ENCODE peak calls at places on chromosome 14, in eight cellular contexts. E is WTC11, L is cardiac muscle cell, Z is A549, N is BJ, T is bronchial epithelial cell, A is heart right ventricle, Y is neural crest cell. D is an unnamed sample.

GRCh38 chr14:66804141-66804540 is 296.2 kb downstream of the GPHN start:
- DNase-seq in N (no peak), T (no peak), Z (no peak), E (no peak), Y (no peak), L (no peak), A (no peak), D (no peak)

GRCh38 chr14:78152246-78153068 is 17.7 kb upstream of the NRXN3 start:
- DNase-seq in Y (no peak), T (peak), Z (no peak), E (no peak), N (no peak), A (no peak), L (no peak), D (no peak)

GRCh38 chr14:102541771-102542170 is 32.2 kb upstream of the ANKRD9 start:
- DNase-seq in T (no peak), N (no peak), E (no peak), Z (no peak), A (no peak), Y (no peak), L (no peak), D (no peak)

GRCh38 chr14:52077261-52077984 is 8.6 kb upstream of the NID2 start:
- DNase-seq in Z (no peak), T (no peak), A (no peak), Y (no peak), N (no peak), L (no peak), E (no peak), D (no peak)

GRCh38 chr14:102973706-102974280 is 51.3 kb downstream of the AMN start:
- DNase-seq in Z (no peak), E (no peak), N (no peak), A (no peak), L (no peak), T (no peak), Y (no peak), D (no peak)

GRCh38 chr14:104267895-104268294 is 129.5 kb downstream of the KIF26A start:
- DNase-seq in Z (no peak), E (peak), A (no peak), T (no peak), L (no peak), Y (no peak), N (no peak), D (peak)

GRCh38 chr14:21054123-21054767 is 3.4 kb upstream of the RNASE8 start:
- DNase-seq in Z (no peak), L (no peak), E (no peak), T (no peak), N (no peak), Y (no peak), A (no peak), D (no peak)

GRCh38 chr14:31403707-31404106 is 16.6 kb downstream of the HEATR5A start:
- DNase-seq in T (no peak), Z (no peak), A (no peak), L (no peak), N (no peak), E (no peak), Y (no peak), D (no peak)

GRCh38 chr14:35343709-35344474 is 51.7 kb downstream of the PSMA6 start:
- DNase-seq in T (no peak), Y (no peak), N (no peak), Z (no peak), E (no peak), L (no peak), A (no peak), D (peak)

GRCh38 chr14:24317141-24317927 is 6.0 kb downstream of the LTB4R start:
- DNase-seq in Y (no peak), E (no peak), A (no peak), L (no peak), N (no peak), T (peak), Z (no peak), D (no peak)

GRCh38 chr14:75342762-75343599 is 64.4 kb downstream of the FOS start:
- DNase-seq in L (no peak), N (no peak), E (no peak), Z (no peak), Y (no peak), A (no peak), T (no peak), D (no peak)

GRCh38 chr14:39432619-39433451 is 602 bp upstream of the FBXO33 start:
- DNase-seq in E (peak), T (peak), Y (peak), A (peak), N (peak), L (peak), Z (peak), D (peak)

GRCh38 chr14:32022938-32023466 is 54.1 kb upstream of the ARHGAP5 start:
- DNase-seq in Y (no peak), E (no peak), T (peak), N (no peak), A (no peak), L (no peak), Z (no peak), D (no peak)

GRCh38 chr14:58954874-58955273 is 233.6 kb upstream of the DAAM1 start:
- DNase-seq in E (no peak), A (no peak), T (no peak), N (no peak), Y (no peak), L (no peak), Z (no peak), D (no peak)

GRCh38 chr14:103723176-103724081 is 7.8 kb downstream of the ZFYVE21 start:
- DNase-seq in A (no peak), N (no peak), Z (no peak), E (no peak), L (no peak), T (no peak), Y (no peak), D (no peak)

GRCh38 chr14:93716410-93717221 is 71.7 kb downstream of the PRIMA1 start:
- DNase-seq in Y (no peak), L (no peak), N (no peak), Z (no peak), T (no peak), A (no peak), E (no peak), D (no peak)

GRCh38 chr14:65131176-65131765 is 29.0 kb upstream of the MAX start:
- DNase-seq in E (no peak), L (no peak), N (peak), T (peak), Z (peak), A (no peak), Y (no peak), D (no peak)

GRCh38 chr14:66288511-66288910 is 197.7 kb upstream of the CCDC196 start:
- DNase-seq in Z (no peak), Y (no peak), N (no peak), E (no peak), L (no peak), T (peak), A (no peak), D (peak)

GRCh38 chr14:50774542-50775267 is 56.3 kb downstream of the NIN start:
- DNase-seq in Y (no peak), A (no peak), Z (no peak), T (no peak), L (no peak), N (no peak), E (no peak), D (no peak)

GRCh38 chr14:90570463-90570860 is 173.6 kb downstream of the CALM1 start:
- DNase-seq in E (no peak), L (no peak), A (no peak), N (no peak), Z (no peak), Y (no peak), T (no peak), D (peak)

GRCh38 chr14:69355955-69356321 is 42.2 kb downstream of the ERH start:
- DNase-seq in A (no peak), L (no peak), N (peak), Y (no peak), T (peak), E (no peak), Z (no peak), D (no peak)

GRCh38 chr14:70882771-70883492 is 24.3 kb upstream of the PCNX1 start:
- DNase-seq in Z (no peak), Y (no peak), E (no peak), T (peak), A (peak), N (no peak), L (no peak), D (no peak)

GRCh38 chr14:95043732-95044462 is 113.4 kb downstream of the DICER1 start:
- DNase-seq in E (no peak), T (no peak), A (no peak), Y (no peak), N (no peak), L (no peak), Z (no peak), D (no peak)

GRCh38 chr14:71703477-71703876 is 228.8 kb upstream of the RGS6 start:
- DNase-seq in Y (no peak), A (peak), L (peak), Z (no peak), E (no peak), N (no peak), T (peak), D (no peak)

GRCh38 chr14:64440494-64440893 is 24.8 kb upstream of the AKAP5 start:
- DNase-seq in N (no peak), Y (no peak), Z (no peak), A (no peak), L (no peak), E (no peak), T (no peak), D (no peak)

GRCh38 chr14:52011557-52011956 is 22.2 kb downstream of the RTRAF start:
- DNase-seq in A (no peak), Z (no peak), L (no peak), E (no peak), Y (no peak), N (no peak), T (no peak), D (no peak)

GRCh38 chr14:73462078-73462715 is 3.9 kb upstream of the NUMB start:
- DNase-seq in L (peak), E (no peak), T (no peak), N (no peak), A (peak), Y (no peak), Z (peak), D (no peak)

GRCh38 chr14:91302391-91302790 is 57.9 kb upstream of the GPR68 start:
- DNase-seq in Z (no peak), T (no peak), Y (no peak), N (no peak), E (no peak), L (no peak), A (no peak), D (no peak)

GRCh38 chr14:101820283-101820798 is 58.8 kb downstream of the PPP2R5C start:
- DNase-seq in Z (no peak), A (no peak), N (no peak), T (no peak), Y (no peak), L (no peak), E (no peak), D (no peak)

GRCh38 chr14:59020382-59020781 is 168.1 kb upstream of the DAAM1 start:
- DNase-seq in L (peak), N (no peak), Z (peak), T (peak), E (no peak), Y (no peak), A (no peak), D (no peak)

GRCh38 chr14:104237651-104238423 is 99.5 kb downstream of the KIF26A start:
- DNase-seq in N (no peak), Y (no peak), E (no peak), T (no peak), A (no peak), L (no peak), Z (no peak), D (peak)

GRCh38 chr14:64549805-64550538 is at the start of gene PPP1R36:
- DNase-seq in N (no peak), A (no peak), T (no peak), L (peak), E (peak), Y (no peak), Z (no peak), D (no peak)

GRCh38 chr14:60183724-60184596 is 18.8 kb upstream of the DHRS7 start:
- DNase-seq in A (peak), N (no peak), Z (peak), L (peak), Y (peak), T (peak), E (no peak), D (no peak)

GRCh38 chr14:75542585-75543091 is 20.4 kb downstream of the BATF start:
- DNase-seq in Y (no peak), Z (no peak), N (no peak), T (peak), A (peak), E (no peak), L (peak), D (no peak)

GRCh38 chr14:55355922-55356321 is 55.7 kb downstream of the ATG14 start:
- DNase-seq in T (no peak), N (no peak), Y (no peak), A (no peak), Z (no peak), L (no peak), E (no peak), D (no peak)

GRCh38 chr14:55353686-55354467 is 57.8 kb downstream of the ATG14 start:
- DNase-seq in T (peak), E (no peak), A (no peak), L (no peak), Z (no peak), Y (no peak), N (no peak), D (no peak)

GRCh38 chr14:55356913-55357312 is 54.7 kb downstream of the ATG14 start:
- DNase-seq in L (no peak), Y (no peak), T (peak), N (no peak), Z (no peak), A (no peak), E (no peak), D (no peak)

GRCh38 chr14:55352201-55352600 is 59.4 kb downstream of the ATG14 start:
- DNase-seq in L (no peak), Y (no peak), E (no peak), A (no peak), T (no peak), Z (no peak), N (no peak), D (no peak)

GRCh38 chr14:55354500-55354899 is 57.1 kb downstream of the ATG14 start:
- DNase-seq in E (peak), N (no peak), T (peak), Y (peak), Z (peak), A (peak), L (peak), D (no peak)
- TF ChIP-seq CTCF in E (peak), N (peak), T (peak), Y (peak), Z (peak), A (peak), L (peak), D (peak)

GRCh38 chr14:100398044-100398443 is 74.9 kb downstream of the SLC25A47 start:
- DNase-seq in E (no peak), A (no peak), Z (peak), Y (no peak), T (peak), L (no peak), N (no peak), D (no peak)

GRCh38 chr14:100393906-100394732 is 71.0 kb downstream of the SLC25A47 start:
- DNase-seq in Y (no peak), A (no peak), N (no peak), E (no peak), T (no peak), L (no peak), Z (no peak), D (no peak)

GRCh38 chr14:100399052-100399849 is 76.1 kb downstream of the SLC25A47 start:
- DNase-seq in T (no peak), E (no peak), Y (no peak), L (no peak), Z (no peak), A (no peak), N (no peak), D (no peak)

GRCh38 chr14:100394886-100395672 is 71.9 kb downstream of the SLC25A47 start:
- DNase-seq in E (no peak), N (no peak), Y (no peak), L (no peak), T (no peak), Z (no peak), A (no peak), D (no peak)

GRCh38 chr14:100396266-100396795 is 73.2 kb downstream of the SLC25A47 start:
- DNase-seq in Y (no peak), A (no peak), T (no peak), L (no peak), E (no peak), N (no peak), Z (no peak), D (no peak)
- TF ChIP-seq CTCF in Y (no peak), A (no peak), T (no peak), L (no peak), E (no peak), N (no peak), Z (no peak), D (no peak)

GRCh38 chr14:29463727-29464370 is 463.8 kb downstream of the PRKD1 start:
- DNase-seq in T (peak), E (no peak), L (peak), Y (no peak), N (no peak), A (no peak), Z (no peak), D (no peak)
- TF ChIP-seq CTCF in T (no peak), E (no peak), L (peak), Y (no peak), N (no peak), A (no peak), Z (no peak), D (peak)

DNA sequence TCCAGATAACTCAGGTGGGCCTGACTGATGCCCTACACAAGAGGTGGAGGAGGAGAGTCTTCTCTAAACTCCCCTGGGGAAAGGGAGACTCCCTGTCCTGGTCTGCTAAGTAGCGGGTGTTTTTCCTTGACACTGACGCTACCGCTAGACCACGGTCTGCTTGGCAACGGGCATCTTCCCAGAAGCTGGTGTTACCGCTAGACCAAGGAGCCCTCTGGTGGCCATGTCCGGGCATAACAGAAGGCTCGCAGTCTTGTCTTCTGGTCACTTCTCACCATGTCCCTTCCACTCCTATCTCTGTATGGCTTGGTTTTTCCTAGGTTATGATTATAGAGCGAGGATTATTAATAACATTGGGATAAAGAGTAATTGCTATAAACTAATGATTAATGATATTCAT is 965.5 kb downstream of the TMEM121 start:
- DNase-seq in T (no peak), Y (no peak), Z (peak), A (no peak), E (peak), L (no peak), N (no peak), D (no peak)
- TF ChIP-seq CTCF in T (peak), Y (no peak), Z (peak), A (peak), E (peak), L (no peak), N (no peak), D (peak)

GRCh38 chr14:61476105-61476736 is 154.8 kb downstream of the PRKCH start:
- DNase-seq in E (no peak), Z (no peak), A (no peak), N (no peak), L (no peak), T (no peak), Y (no peak), D (no peak)

GRCh38 chr14:61474021-61474420 is 152.6 kb downstream of the PRKCH start:
- DNase-seq in E (no peak), Z (no peak), T (no peak), L (no peak), A (no peak), Y (no peak), N (no peak), D (no peak)

GRCh38 chr14:61476737-61477410 is 155.5 kb downstream of the PRKCH start:
- DNase-seq in A (peak), Z (peak), L (no peak), N (peak), Y (no peak), T (peak), E (no peak), D (no peak)

GRCh38 chr14:61474671-61475070 is 153.3 kb downstream of the PRKCH start:
- DNase-seq in T (no peak), A (no peak), N (no peak), Z (no peak), Y (no peak), E (no peak), L (no peak), D (no peak)

GRCh38 chr14:61475316-61475715 is 153.9 kb downstream of the PRKCH start:
- DNase-seq in L (peak), Z (peak), Y (no peak), T (peak), A (peak), N (no peak), E (no peak), D (no peak)
- TF ChIP-seq CTCF in L (peak), Z (peak), Y (peak), T (peak), A (peak), N (peak), E (peak), D (peak)

DNA sequence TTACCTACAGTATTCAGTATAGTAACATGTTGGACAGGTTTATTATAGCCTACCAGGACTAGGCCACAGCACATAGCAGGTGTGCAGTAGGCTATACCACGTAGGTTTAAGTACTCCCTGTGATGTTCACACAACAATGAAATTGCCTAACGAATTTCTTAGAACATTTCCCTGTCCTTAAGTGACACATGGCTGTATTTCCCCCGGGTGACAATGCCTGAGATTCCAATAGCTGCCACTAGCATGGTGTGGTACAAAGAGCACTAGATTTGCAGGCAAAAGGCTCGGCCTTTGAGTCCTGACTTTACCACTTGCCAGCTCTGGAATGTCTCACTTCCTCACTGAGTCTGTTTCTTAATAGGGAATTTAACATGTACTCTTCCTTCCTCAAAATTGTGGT is 19.7 kb downstream of the PTPN21 start:
- DNase-seq in A (no peak), Y (no peak), Z (peak), E (no peak), T (no peak), L (peak), N (no peak), D (no peak)
- TF ChIP-seq CTCF in A (no peak), Y (peak), Z (no peak), E (no peak), T (no peak), L (no peak), N (no peak), D (peak)

GRCh38 chr14:56119221-56119967 is 1.2 kb downstream of the PELI2 start:
- DNase-seq in Z (peak), L (peak), A (peak), N (no peak), Y (no peak), E (peak), T (peak), D (no peak)
- TF ChIP-seq CTCF in Z (no peak), L (no peak), A (peak), N (peak), Y (no peak), E (no peak), T (no peak), D (peak)